ENCODE peak calls at places on chromosomes 2 and 18, in six cellular contexts. V is H9; P is naive thymus-derived CD4-positive, alpha-beta T cell; C is IMR-90; W is neural progenitor cell; U is HCT116. Q is an unnamed sample.

GRCh38 chr18:321839-322467 is 54.1 kb upstream of the THOC1 start:
- DNase-seq in V (no peak), P (no peak), C (peak; percentile 2), W (no peak), U (no peak), Q (no peak)

GRCh38 chr18:2914185-2914584 is 67.4 kb downstream of the EMILIN2 start:
- DNase-seq in V (no peak), P (no peak), C (no peak), W (no peak), U (no peak), Q (peak; percentile 66)

GRCh38 chr18:40366521-40366920 is 1588.5 kb upstream of the PIK3C3 start:
- DNase-seq in V (no peak), P (no peak), C (no peak), W (no peak), U (no peak), Q (no peak)

GRCh38 chr2:201257381-201257940 is 2.9 kb upstream of the CASP8 start:
- DNase-seq in V (peak; percentile 35), P (peak; percentile 77), C (peak; percentile 5), W (no peak), U (no peak), Q (peak; percentile 39)

GRCh38 chr2:127582863-127583861 is 47.7 kb downstream of the MYO7B start:
- DNase-seq in V (no peak), P (no peak), C (no peak), W (no peak), U (no peak), Q (no peak)

GRCh38 chr2:143907801-143908200 is 612.1 kb downstream of the ZEB2 start:
- DNase-seq in V (no peak), P (no peak), C (peak; percentile 85), W (no peak), U (no peak), Q (no peak)

GRCh38 chr2:212007972-212008371 is 530.6 kb downstream of the ERBB4 start:
- DNase-seq in V (no peak), P (no peak), C (no peak), W (no peak), U (no peak), Q (no peak)

GRCh38 chr2:36737131-36737750 is 40.7 kb downstream of the VIT start:
- DNase-seq in V (peak; percentile 74), P (no peak), C (no peak), W (no peak), U (no peak), Q (no peak)

GRCh38 chr2:27956895-27957294 is 66.4 kb downstream of the BABAM2 start:
- DNase-seq in V (no peak), P (no peak), C (peak; percentile 81), W (no peak), U (no peak), Q (no peak)

GRCh38 chr2:65279756-65280155 is 52.1 kb downstream of the ACTR2 start:
- DNase-seq in V (no peak), P (no peak), C (no peak), W (no peak), U (no peak), Q (peak; percentile 14)

GRCh38 chr2:207791579-207792243 is 22.0 kb upstream of the FZD5 start:
- DNase-seq in V (peak; percentile 41), P (no peak), C (no peak), W (no peak), U (no peak), Q (no peak)

GRCh38 chr2:33729353-33729752 is 130.3 kb upstream of the FAM98A start:
- DNase-seq in V (no peak), P (no peak), C (no peak), W (no peak), U (no peak), Q (no peak)

GRCh38 chr2:196160966-196161365 is 10.4 kb downstream of the STK17B start:
- DNase-seq in V (no peak), P (no peak), C (no peak), W (no peak), U (no peak), Q (no peak)

GRCh38 chr2:17538844-17539554 is 1.5 kb upstream of the VSNL1 start:
- DNase-seq in V (peak; percentile 78), P (no peak), C (peak; percentile 41), W (peak; percentile 87), U (peak; percentile 54), Q (peak; percentile 72)

GRCh38 chr2:231348173-231348572 is 47.3 kb upstream of the B3GNT7 start:
- DNase-seq in V (peak; percentile 1), P (no peak), C (no peak), W (no peak), U (no peak), Q (no peak)

GRCh38 chr18:67672142-67672541 is 155.6 kb upstream of the DSEL start:
- DNase-seq in V (no peak), P (no peak), C (peak; percentile 23), W (no peak), U (no peak), Q (no peak)

GRCh38 chr18:13003466-13003896 is 12.3 kb downstream of the CEP192 start:
- DNase-seq in V (peak; percentile 92), P (peak; percentile 1), C (peak; percentile 80), W (peak; percentile 54), U (peak; percentile 78), Q (peak; percentile 42)

GRCh38 chr2:227191367-227191766 is 26.9 kb downstream of the COL4A3 start:
- DNase-seq in V (peak; percentile 46), P (no peak), C (peak; percentile 5), W (peak; percentile 60), U (peak; percentile 33), Q (no peak)

GRCh38 chr18:57148263-57148662 is 1.4 kb downstream of the BOD1L2 start:
- DNase-seq in V (no peak), P (no peak), C (no peak), W (no peak), U (no peak), Q (no peak)

GRCh38 chr2:73931531-73932500 is 5.1 kb downstream of the DGUOK start:
- DNase-seq in V (no peak), P (no peak), C (peak; percentile 69), W (no peak), U (no peak), Q (no peak)

GRCh38 chr2:227038550-227039189 is 125.3 kb downstream of the COL4A4 start:
- DNase-seq in V (no peak), P (no peak), C (no peak), W (no peak), U (no peak), Q (no peak)

GRCh38 chr18:76426738-76427305 is 68.2 kb downstream of the ZNF516 start:
- DNase-seq in V (peak; percentile 82), P (no peak), C (no peak), W (peak; percentile 70), U (peak; percentile 13), Q (no peak)

GRCh38 chr2:65390134-65390533 is 42.3 kb downstream of the SPRED2 start:
- DNase-seq in V (no peak), P (no peak), C (no peak), W (no peak), U (no peak), Q (no peak)

GRCh38 chr18:60038731-60039130 is 138.9 kb downstream of the PMAIP1 start:
- DNase-seq in V (no peak), P (no peak), C (no peak), W (no peak), U (no peak), Q (no peak)

GRCh38 chr2:71071681-71072398 is 3.4 kb downstream of the NAGK start:
- DNase-seq in V (no peak), P (peak; percentile 54), C (no peak), W (no peak), U (no peak), Q (no peak)

GRCh38 chr2:10289891-10290290 is 12.8 kb upstream of the HPCAL1 start:
- DNase-seq in V (no peak), P (no peak), C (peak; percentile 37), W (no peak), U (peak; percentile 81), Q (no peak)

GRCh38 chr2:223477318-223477717 is 124.8 kb downstream of the SCG2 start:
- DNase-seq in V (no peak), P (no peak), C (no peak), W (no peak), U (no peak), Q (no peak)

GRCh38 chr2:96241227-96241626 is 24.6 kb downstream of the TMEM127 start:
- DNase-seq in V (peak; percentile 43), P (no peak), C (no peak), W (peak; percentile 46), U (no peak), Q (no peak)

GRCh38 chr2:54360055-54360792 is 95.9 kb upstream of the SPTBN1 start:
- DNase-seq in V (no peak), P (no peak), C (peak; percentile 67), W (no peak), U (no peak), Q (peak; percentile 67)

GRCh38 chr2:31286961-31287550 is 53.1 kb downstream of the EHD3 start:
- DNase-seq in V (no peak), P (no peak), C (no peak), W (no peak), U (no peak), Q (no peak)

GRCh38 chr18:28802546-28802945 is 625.6 kb upstream of the CDH2 start:
- DNase-seq in V (no peak), P (no peak), C (peak; percentile 47), W (no peak), U (no peak), Q (no peak)

GRCh38 chr2:150480241-150480640 is 7.2 kb downstream of the RND3 start:
- DNase-seq in V (no peak), P (no peak), C (peak; percentile 81), W (no peak), U (no peak), Q (no peak)
- H3K4me1 ChIP-seq in V (peaks cover 20% of the 10 kb centered on the region), P (no peaks in the 10 kb centered on the region), C (peaks cover 4% of the 10 kb centered on the region), W (peaks cover 30% of the 10 kb centered on the region), U (peaks cover 98% of the 10 kb centered on the region), Q (peaks cover 90% of the 10 kb centered on the region)

GRCh38 chr2:26630669-26631360 is 10.4 kb downstream of the CIB4 start:
- DNase-seq in V (peak; percentile 50), P (no peak), C (peak; percentile 27), W (no peak), U (peak; percentile 28), Q (no peak)
- H3K27ac ChIP-seq in V (no peak overlapping the region), P (no peak overlapping the region), C (no peak overlapping the region), W (no peak overlapping the region), U (no peak overlapping the region), Q (no peak overlapping the region)

DNA sequence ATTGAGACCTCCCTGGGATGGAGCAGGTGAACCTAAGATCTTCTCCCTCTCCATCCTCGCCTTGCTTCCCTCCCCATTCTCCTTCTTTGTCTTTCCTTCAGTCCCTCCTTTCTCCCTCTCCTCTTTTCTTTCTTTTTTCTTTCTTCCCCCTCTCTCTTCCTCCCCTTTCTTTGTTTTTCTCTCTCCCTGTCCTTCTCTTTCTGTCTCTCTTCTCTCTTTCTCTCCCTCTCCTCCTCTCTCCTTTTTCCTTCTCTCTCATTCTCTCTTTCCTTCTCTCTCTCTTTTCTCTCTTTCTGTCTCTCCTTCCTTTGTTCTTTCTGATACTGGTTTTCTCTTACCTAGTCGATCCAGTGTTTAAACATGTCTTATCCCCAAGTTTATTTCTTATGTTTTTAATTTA is 10.7 kb downstream of the MREG start:
- DNase-seq in V (no peak), P (no peak), C (no peak), W (no peak), U (no peak), Q (no peak)
- H3K4me1 ChIP-seq in V (peaks cover 14% of the 10 kb centered on the region), P (peaks cover 21% of the 10 kb centered on the region), C (no peaks in the 10 kb centered on the region), W (peaks cover 35% of the 10 kb centered on the region), U (peaks cover 14% of the 10 kb centered on the region), Q (no peaks in the 10 kb centered on the region)

DNA sequence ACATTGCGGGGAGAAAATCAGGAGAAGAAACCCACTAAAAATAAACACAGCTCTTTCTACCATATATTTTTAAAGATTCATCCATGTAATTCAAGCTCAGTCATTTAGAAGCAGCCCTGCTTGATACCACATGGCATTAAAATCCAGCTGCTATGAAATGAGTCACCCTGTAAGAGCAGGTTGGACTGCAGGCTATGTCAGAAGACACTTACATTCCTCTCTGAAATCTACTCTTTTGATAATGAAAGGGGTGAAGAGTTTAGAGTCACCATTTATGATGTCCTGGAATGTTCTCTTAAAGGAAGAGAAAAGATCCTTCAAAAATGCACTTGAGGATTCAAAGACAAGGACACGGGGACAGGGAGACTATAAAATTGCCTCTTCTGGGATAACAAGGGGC is 100.6 kb upstream of the APCDD1 start:
- DNase-seq in V (no peak), P (no peak), C (peak; percentile 95), W (no peak), U (no peak), Q (no peak)
- H3K27ac ChIP-seq in V (no peak overlapping the region), P (no peak overlapping the region), C (peak overlapping the region; percentile 34), W (no peak overlapping the region), U (no peak overlapping the region), Q (peak overlapping the region; percentile 69)

Q was measured in heart left ventricle.